ENCODE peak calls at places on chromosomes 11 and 22, in seven cellular contexts. One of them, this sample, is unnamed. For H3K36me3, the result is how much of the 10 kb centered on the place peaks cover.

GRCh38 chr11:11876458-11876857 is 34.7 kb downstream of the USP47 start:
- DNase-seq in heart left ventricle: no peak
- DNase-seq in neural progenitor cell: peak
- DNase-seq in cardiac muscle cell: no peak
- DNase-seq in aorta: no peak
- DNase-seq in thoracic aorta: no peak
- DNase-seq in OCI-LY7: no peak
- DNase-seq in this sample: peak

GRCh38 chr11:121479355-121479754 is 26.6 kb upstream of the SORL1-AS1 start:
- DNase-seq in heart left ventricle: no peak
- DNase-seq in neural progenitor cell: peak
- DNase-seq in cardiac muscle cell: no peak
- DNase-seq in aorta: no peak
- DNase-seq in thoracic aorta: no peak
- DNase-seq in OCI-LY7: no peak
- DNase-seq in this sample: peak

GRCh38 chr22:50199836-50200332 is 927 bp upstream of the SELENOO start:
- DNase-seq in heart left ventricle: no peak
- DNase-seq in neural progenitor cell: peak
- DNase-seq in cardiac muscle cell: no peak
- DNase-seq in aorta: no peak
- DNase-seq in thoracic aorta: no peak
- DNase-seq in OCI-LY7: peak
- DNase-seq in this sample: peak

GRCh38 chr11:118619444-118620205 is 12.2 kb downstream of the PHLDB1 start:
- DNase-seq in heart left ventricle: peak
- DNase-seq in neural progenitor cell: no peak
- DNase-seq in cardiac muscle cell: peak
- DNase-seq in aorta: peak
- DNase-seq in thoracic aorta: peak
- DNase-seq in OCI-LY7: no peak
- DNase-seq in this sample: no peak

GRCh38 chr11:27916541-27917100 is 191.3 kb downstream of the KIF18A start:
- DNase-seq in heart left ventricle: no peak
- DNase-seq in neural progenitor cell: no peak
- DNase-seq in cardiac muscle cell: no peak
- DNase-seq in aorta: no peak
- DNase-seq in thoracic aorta: no peak
- DNase-seq in OCI-LY7: no peak
- DNase-seq in this sample: no peak

GRCh38 chr22:47602732-47603131 is 840.3 kb downstream of the TBC1D22A start:
- DNase-seq in heart left ventricle: no peak
- DNase-seq in neural progenitor cell: no peak
- DNase-seq in cardiac muscle cell: no peak
- DNase-seq in aorta: no peak
- DNase-seq in thoracic aorta: no peak
- DNase-seq in OCI-LY7: no peak
- DNase-seq in this sample: peak

GRCh38 chr22:49368221-49368975 is 459.3 kb downstream of the BRD1 start:
- DNase-seq in heart left ventricle: no peak
- DNase-seq in neural progenitor cell: no peak
- DNase-seq in cardiac muscle cell: no peak
- DNase-seq in aorta: no peak
- DNase-seq in thoracic aorta: no peak
- DNase-seq in OCI-LY7: no peak
- DNase-seq in this sample: no peak

GRCh38 chr11:17741487-17741886 is 6.9 kb downstream of the KCNC1 start:
- DNase-seq in heart left ventricle: peak
- DNase-seq in neural progenitor cell: no peak
- DNase-seq in cardiac muscle cell: no peak
- DNase-seq in aorta: no peak
- DNase-seq in thoracic aorta: no peak
- DNase-seq in OCI-LY7: no peak
- DNase-seq in this sample: no peak

GRCh38 chr11:28343304-28344233 is 235.4 kb downstream of the METTL15 start:
- DNase-seq in heart left ventricle: no peak
- DNase-seq in neural progenitor cell: no peak
- DNase-seq in cardiac muscle cell: peak
- DNase-seq in aorta: no peak
- DNase-seq in thoracic aorta: no peak
- DNase-seq in OCI-LY7: no peak
- DNase-seq in this sample: peak

GRCh38 chr22:36084717-36085116 is 56.1 kb upstream of the RBFOX2 start:
- DNase-seq in heart left ventricle: no peak
- DNase-seq in neural progenitor cell: no peak
- DNase-seq in cardiac muscle cell: no peak
- DNase-seq in aorta: no peak
- DNase-seq in thoracic aorta: no peak
- DNase-seq in OCI-LY7: no peak
- DNase-seq in this sample: no peak

GRCh38 chr11:68012843-68013610 is 2.9 kb downstream of the ALDH3B1 start:
- DNase-seq in heart left ventricle: no peak
- DNase-seq in neural progenitor cell: no peak
- DNase-seq in cardiac muscle cell: peak
- DNase-seq in aorta: peak
- DNase-seq in thoracic aorta: no peak
- DNase-seq in OCI-LY7: no peak
- DNase-seq in this sample: no peak

GRCh38 chr22:48949375-48950149 is 878.1 kb downstream of the BRD1 start:
- DNase-seq in heart left ventricle: no peak
- DNase-seq in neural progenitor cell: no peak
- DNase-seq in cardiac muscle cell: no peak
- DNase-seq in aorta: no peak
- DNase-seq in thoracic aorta: no peak
- DNase-seq in OCI-LY7: no peak
- DNase-seq in this sample: no peak

GRCh38 chr11:123434262-123434661 is 4.2 kb downstream of the GRAMD1B start:
- DNase-seq in heart left ventricle: no peak
- DNase-seq in neural progenitor cell: peak
- DNase-seq in cardiac muscle cell: no peak
- DNase-seq in aorta: no peak
- DNase-seq in thoracic aorta: no peak
- DNase-seq in OCI-LY7: peak
- DNase-seq in this sample: peak

GRCh38 chr11:123438191-123438627 is 8.1 kb downstream of the GRAMD1B start:
- DNase-seq in heart left ventricle: no peak
- DNase-seq in neural progenitor cell: peak
- DNase-seq in cardiac muscle cell: no peak
- DNase-seq in aorta: no peak
- DNase-seq in thoracic aorta: no peak
- DNase-seq in OCI-LY7: no peak
- DNase-seq in this sample: peak

GRCh38 chr11:123431619-123432018 is 1.6 kb downstream of the GRAMD1B start:
- DNase-seq in heart left ventricle: no peak
- DNase-seq in neural progenitor cell: no peak
- DNase-seq in cardiac muscle cell: no peak
- DNase-seq in aorta: no peak
- DNase-seq in thoracic aorta: no peak
- DNase-seq in OCI-LY7: no peak
- DNase-seq in this sample: peak

GRCh38 chr11:123437236-123437979 is 7.3 kb downstream of the GRAMD1B start:
- DNase-seq in heart left ventricle: no peak
- DNase-seq in neural progenitor cell: no peak
- DNase-seq in cardiac muscle cell: no peak
- DNase-seq in aorta: no peak
- DNase-seq in thoracic aorta: no peak
- DNase-seq in OCI-LY7: no peak
- DNase-seq in this sample: no peak

DNA sequence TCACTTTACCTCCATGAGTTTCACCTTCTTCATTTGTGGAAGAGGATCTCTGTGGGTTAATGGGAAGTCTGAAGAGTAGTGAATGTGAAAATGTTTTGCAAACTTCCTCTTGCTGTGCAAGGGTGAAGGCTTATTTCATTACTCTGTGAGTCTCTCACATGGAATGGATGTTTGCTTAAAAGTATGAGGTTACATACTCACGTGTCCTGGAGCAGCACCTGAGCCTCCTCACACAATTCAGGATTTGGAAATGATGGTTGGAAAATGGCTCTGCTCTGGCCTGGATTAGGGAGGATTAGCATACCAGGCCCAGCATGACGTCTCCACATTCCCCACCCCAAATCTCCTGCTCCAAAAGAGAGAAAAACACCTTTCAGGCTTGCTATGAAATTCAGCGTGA is 4.8 kb downstream of the GRAMD1B start:
- DNase-seq in heart left ventricle: no peak
- DNase-seq in neural progenitor cell: peak
- DNase-seq in cardiac muscle cell: no peak
- DNase-seq in aorta: no peak
- DNase-seq in thoracic aorta: no peak
- DNase-seq in OCI-LY7: no peak
- DNase-seq in this sample: peak
- H3K4me3 ChIP-seq in heart left ventricle: no peak
- H3K4me3 ChIP-seq in neural progenitor cell: peak
- H3K4me3 ChIP-seq in cardiac muscle cell: no peak
- H3K4me3 ChIP-seq in aorta: no peak
- H3K4me3 ChIP-seq in thoracic aorta: no peak
- H3K4me3 ChIP-seq in OCI-LY7: no peak
- H3K4me3 ChIP-seq in this sample: peak

GRCh38 chr11:114094516-114094915 is 35.0 kb downstream of the ZBTB16 start:
- DNase-seq in heart left ventricle: no peak
- DNase-seq in neural progenitor cell: no peak
- DNase-seq in cardiac muscle cell: no peak
- DNase-seq in aorta: no peak
- DNase-seq in thoracic aorta: no peak
- DNase-seq in OCI-LY7: no peak
- DNase-seq in this sample: no peak

GRCh38 chr11:114091791-114092397 is 32.4 kb downstream of the ZBTB16 start:
- DNase-seq in heart left ventricle: no peak
- DNase-seq in neural progenitor cell: peak
- DNase-seq in cardiac muscle cell: no peak
- DNase-seq in aorta: no peak
- DNase-seq in thoracic aorta: no peak
- DNase-seq in OCI-LY7: no peak
- DNase-seq in this sample: peak

GRCh38 chr11:114092478-114092877 is 33.0 kb downstream of the ZBTB16 start:
- DNase-seq in heart left ventricle: no peak
- DNase-seq in neural progenitor cell: no peak
- DNase-seq in cardiac muscle cell: no peak
- DNase-seq in aorta: no peak
- DNase-seq in thoracic aorta: no peak
- DNase-seq in OCI-LY7: no peak
- DNase-seq in this sample: no peak

GRCh38 chr11:114090976-114091375 is 31.5 kb downstream of the ZBTB16 start:
- DNase-seq in heart left ventricle: no peak
- DNase-seq in neural progenitor cell: no peak
- DNase-seq in cardiac muscle cell: no peak
- DNase-seq in aorta: no peak
- DNase-seq in thoracic aorta: no peak
- DNase-seq in OCI-LY7: no peak
- DNase-seq in this sample: no peak

GRCh38 chr11:114092953-114093352 is 33.4 kb downstream of the ZBTB16 start:
- DNase-seq in heart left ventricle: no peak
- DNase-seq in neural progenitor cell: peak
- DNase-seq in cardiac muscle cell: no peak
- DNase-seq in aorta: no peak
- DNase-seq in thoracic aorta: no peak
- DNase-seq in OCI-LY7: no peak
- DNase-seq in this sample: no peak
- H3K36me3 ChIP-seq in heart left ventricle: under half
- H3K36me3 ChIP-seq in neural progenitor cell: under half
- H3K36me3 ChIP-seq in cardiac muscle cell: under half
- H3K36me3 ChIP-seq in aorta: under half
- H3K36me3 ChIP-seq in thoracic aorta: under half
- H3K36me3 ChIP-seq in OCI-LY7: under half
- H3K36me3 ChIP-seq in this sample: under half

GRCh38 chr22:45430871-45431270 is 17.4 kb downstream of the RIBC2 start:
- DNase-seq in heart left ventricle: no peak
- DNase-seq in neural progenitor cell: no peak
- DNase-seq in cardiac muscle cell: no peak
- DNase-seq in aorta: no peak
- DNase-seq in thoracic aorta: no peak
- DNase-seq in OCI-LY7: no peak
- DNase-seq in this sample: peak

GRCh38 chr22:45429921-45430775 is 16.7 kb downstream of the RIBC2 start:
- DNase-seq in heart left ventricle: no peak
- DNase-seq in neural progenitor cell: no peak
- DNase-seq in cardiac muscle cell: no peak
- DNase-seq in aorta: no peak
- DNase-seq in thoracic aorta: no peak
- DNase-seq in OCI-LY7: no peak
- DNase-seq in this sample: peak

GRCh38 chr22:45441158-45441557 is 27.7 kb downstream of the RIBC2 start:
- DNase-seq in heart left ventricle: peak
- DNase-seq in neural progenitor cell: peak
- DNase-seq in cardiac muscle cell: peak
- DNase-seq in aorta: peak
- DNase-seq in thoracic aorta: no peak
- DNase-seq in OCI-LY7: peak
- DNase-seq in this sample: peak

GRCh38 chr22:45438364-45438763 is 24.9 kb downstream of the RIBC2 start:
- DNase-seq in heart left ventricle: no peak
- DNase-seq in neural progenitor cell: no peak
- DNase-seq in cardiac muscle cell: no peak
- DNase-seq in aorta: no peak
- DNase-seq in thoracic aorta: no peak
- DNase-seq in OCI-LY7: no peak
- DNase-seq in this sample: no peak

GRCh38 chr22:45435544-45436139 is 22.1 kb downstream of the RIBC2 start:
- DNase-seq in heart left ventricle: peak
- DNase-seq in neural progenitor cell: peak
- DNase-seq in cardiac muscle cell: peak
- DNase-seq in aorta: peak
- DNase-seq in thoracic aorta: peak
- DNase-seq in OCI-LY7: peak
- DNase-seq in this sample: peak
- H3K4me3 ChIP-seq in heart left ventricle: no peak
- H3K4me3 ChIP-seq in neural progenitor cell: no peak
- H3K4me3 ChIP-seq in cardiac muscle cell: no peak
- H3K4me3 ChIP-seq in aorta: no peak
- H3K4me3 ChIP-seq in thoracic aorta: peak
- H3K4me3 ChIP-seq in OCI-LY7: no peak
- H3K4me3 ChIP-seq in this sample: no peak

DNA sequence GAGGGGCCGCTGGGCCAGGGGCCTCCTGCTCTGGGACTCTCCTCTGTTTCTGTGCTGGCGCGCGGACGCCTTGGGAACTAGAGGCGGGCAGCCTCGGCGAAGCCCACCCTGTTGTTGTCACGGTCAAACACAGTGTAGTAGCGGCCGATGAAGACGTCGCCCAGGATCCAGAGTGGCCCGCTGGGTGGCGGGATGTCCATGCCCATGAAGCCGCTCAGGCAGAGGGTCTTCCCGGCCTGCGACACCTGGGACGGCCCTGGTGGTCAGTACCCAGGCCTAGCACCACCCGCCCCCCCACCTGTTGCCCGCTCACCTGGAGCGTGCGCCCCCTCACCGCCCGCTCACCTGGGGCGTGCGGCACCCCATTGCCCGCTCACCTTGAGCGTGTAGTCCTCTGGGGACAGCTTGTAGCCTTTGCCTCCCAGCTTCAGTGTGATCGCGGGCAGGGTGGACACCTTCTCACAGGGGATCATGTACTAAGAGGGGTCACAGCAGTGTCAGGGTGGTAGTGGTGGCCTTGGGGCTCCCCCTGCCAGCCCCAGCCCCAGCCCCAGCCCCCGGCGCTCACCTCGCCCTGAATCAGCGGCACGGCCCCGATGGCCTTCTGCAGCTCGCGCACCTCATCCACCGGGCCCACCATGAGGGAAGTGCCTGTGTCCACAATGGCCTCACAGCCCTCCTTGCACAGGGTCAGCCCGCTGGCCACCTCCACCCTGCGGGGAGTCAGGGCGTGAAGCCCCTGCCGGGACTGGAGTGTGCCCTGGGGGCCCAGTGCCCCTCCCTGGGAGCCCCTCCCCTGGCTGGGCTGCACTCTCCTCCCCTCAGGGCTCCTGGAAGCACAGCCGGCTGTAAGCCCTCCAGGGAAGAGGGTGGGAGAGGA is 3.3 kb upstream of the IFITM10 start:
- DNase-seq in heart left ventricle: no peak
- DNase-seq in neural progenitor cell: no peak
- DNase-seq in cardiac muscle cell: no peak
- DNase-seq in aorta: peak
- DNase-seq in thoracic aorta: no peak
- DNase-seq in OCI-LY7: no peak
- DNase-seq in this sample: no peak
- H3K36me3 ChIP-seq in heart left ventricle: under half
- H3K36me3 ChIP-seq in neural progenitor cell: under half
- H3K36me3 ChIP-seq in cardiac muscle cell: under half
- H3K36me3 ChIP-seq in aorta: under half
- H3K36me3 ChIP-seq in thoracic aorta: half or more
- H3K36me3 ChIP-seq in OCI-LY7: under half
- H3K36me3 ChIP-seq in this sample: under half